ENCODE peak calls at places on chromosome 16, in five cellular contexts. D, G, X, O and T are unnamed samples.

GRCh38 chr16:48609453-48610023 is 442 bp downstream of the N4BP1 start:
- DNase-seq in D (peak), G (peak), X (peak), O (peak), T (no peak)

GRCh38 chr16:15788846-15789239 is 68.0 kb downstream of the MYH11 start:
- DNase-seq in D (no peak), G (no peak), X (no peak), O (no peak), T (no peak)

GRCh38 chr16:53234836-53235235 is 180.0 kb downstream of the CHD9 start:
- DNase-seq in D (no peak), G (no peak), X (no peak), O (no peak), T (no peak)

GRCh38 chr16:89341697-89342694 is 124.5 kb downstream of the ZNF778 start:
- DNase-seq in D (no peak), G (no peak), X (no peak), O (no peak), T (no peak)

GRCh38 chr16:54510619-54511018 is 224.0 kb upstream of the IRX3 start:
- DNase-seq in D (no peak), G (no peak), X (no peak), O (no peak), T (no peak)

GRCh38 chr16:7745321-7745720 is 412.7 kb downstream of the RBFOX1 start:
- DNase-seq in D (no peak), G (no peak), X (peak), O (no peak), T (no peak)

GRCh38 chr16:57145046-57145963 is 40.5 kb downstream of the PSME3IP1 start:
- DNase-seq in D (no peak), G (no peak), X (no peak), O (no peak), T (no peak)

GRCh38 chr16:88810166-88810867 is 1.4 kb downstream of the APRT start:
- DNase-seq in D (peak), G (no peak), X (no peak), O (no peak), T (no peak)

GRCh38 chr16:61936522-61936921 is 99.7 kb downstream of the CDH8 start:
- DNase-seq in D (no peak), G (no peak), X (peak), O (no peak), T (no peak)

GRCh38 chr16:47884131-47884725 is 271.6 kb downstream of the ABCC12 start:
- DNase-seq in D (no peak), G (no peak), X (no peak), O (no peak), T (no peak)

GRCh38 chr16:4213721-4214120 is 28.2 kb downstream of the SRL start:
- DNase-seq in D (no peak), G (no peak), X (no peak), O (no peak), T (no peak)

GRCh38 chr16:11058820-11059219 is 114.5 kb downstream of the CLEC16A start:
- DNase-seq in D (no peak), G (no peak), X (no peak), O (no peak), T (no peak)

GRCh38 chr16:31043898-31044481 is 10.6 kb downstream of the STX4 start:
- DNase-seq in D (no peak), G (no peak), X (no peak), O (no peak), T (no peak)

GRCh38 chr16:285146-286055 is 2.4 kb downstream of the PDIA2 start:
- DNase-seq in D (peak), G (no peak), X (no peak), O (no peak), T (no peak)

GRCh38 chr16:58124601-58124915 is 4.6 kb downstream of the CFAP20 start:
- DNase-seq in D (no peak), G (no peak), X (no peak), O (no peak), T (peak)

GRCh38 chr16:84052071-84052622 is 9.6 kb upstream of the SLC38A8 start:
- DNase-seq in D (no peak), G (no peak), X (no peak), O (no peak), T (peak)

GRCh38 chr16:25875956-25876608 is 184.3 kb downstream of the HS3ST4 start:
- DNase-seq in D (no peak), G (no peak), X (no peak), O (no peak), T (no peak)

GRCh38 chr16:22164482-22164881 is 2.2 kb downstream of the SDR42E2 start:
- DNase-seq in D (no peak), G (no peak), X (no peak), O (no peak), T (no peak)

GRCh38 chr16:27703545-27703944 is 153.6 kb downstream of the KATNIP start:
- DNase-seq in D (no peak), G (no peak), X (no peak), O (no peak), T (no peak)

GRCh38 chr16:2194166-2194834 is 2.1 kb downstream of the CASKIN1 start:
- DNase-seq in D (peak), G (no peak), X (no peak), O (no peak), T (no peak)

GRCh38 chr16:70576431-70577255 is 53.0 kb downstream of the SF3B3 start:
- DNase-seq in D (peak), G (no peak), X (no peak), O (no peak), T (peak)

GRCh38 chr16:29852654-29853053 is 10.4 kb downstream of the CDIPT start:
- DNase-seq in D (no peak), G (no peak), X (no peak), O (no peak), T (no peak)

GRCh38 chr16:84277244-84277823 is 17.3 kb upstream of the WFDC1 start:
- DNase-seq in D (peak), G (peak), X (peak), O (peak), T (peak)

GRCh38 chr16:1747934-1748333 is 23.4 kb downstream of the NME3 start:
- DNase-seq in D (no peak), G (no peak), X (no peak), O (no peak), T (no peak)

GRCh38 chr16:27532088-27532810 is 17.5 kb downstream of the GTF3C1 start:
- DNase-seq in D (no peak), G (no peak), X (no peak), O (no peak), T (no peak)

GRCh38 chr16:4660454-4661007 is 32.8 kb upstream of the NUDT16L1 start:
- DNase-seq in D (peak), G (peak), X (peak), O (peak), T (no peak)

GRCh38 chr16:87834668-87835473 is 34.4 kb downstream of the SLC7A5 start:
- DNase-seq in D (no peak), G (no peak), X (no peak), O (no peak), T (no peak)

GRCh38 chr16:62249069-62249468 is 212.8 kb upstream of the CDH8 start:
- DNase-seq in D (no peak), G (no peak), X (no peak), O (no peak), T (no peak)